ENCODE peak calls at places on chromosomes 1 and 21, in four cellular contexts. M is non-pigmented ciliary epithelial cell, Z is left kidney, R is T-cell. Y is an unnamed sample.

GRCh38 chr1:203202431-203203245 is 16.1 kb upstream of the CHI3L1 start:
- DNase-seq in M (peak; percentile 32), Z (peak; percentile 25), R (no peak), Y (no peak)

GRCh38 chr1:181094402-181094801 is 5.9 kb downstream of the IER5 start:
- DNase-seq in Z (no peak), R (no peak), M (no peak), Y (no peak)

GRCh38 chr1:225899044-225899925 is 10.3 kb upstream of the LEFTY1 start:
- DNase-seq in M (no peak), Z (no peak), R (no peak), Y (no peak)

GRCh38 chr1:159177273-159177907 is 6.0 kb downstream of the CADM3 start:
- DNase-seq in R (peak; percentile 5), Z (peak; percentile 96), M (no peak), Y (peak; percentile 32)

GRCh38 chr21:33972539-33972938 is 56.9 kb upstream of the ATP5PO start:
- DNase-seq in M (no peak), R (no peak), Z (no peak), Y (no peak)

GRCh38 chr1:5388622-5389021 is 603.6 kb downstream of the NPHP4 start:
- DNase-seq in R (no peak), Z (no peak), M (no peak), Y (no peak)

GRCh38 chr21:46173573-46173972 is 10.7 kb downstream of the SPATC1L start:
- DNase-seq in Z (no peak), M (no peak), R (no peak), Y (no peak)

GRCh38 chr1:1013922-1014617 is 773 bp downstream of the ISG15 start:
- DNase-seq in Z (no peak), R (peak; percentile 35), M (no peak), Y (no peak)

GRCh38 chr1:8422439-8423133 is 104.7 kb downstream of the SLC45A1 start:
- DNase-seq in M (no peak), R (no peak), Z (no peak), Y (no peak)

GRCh38 chr1:97094257-97094972 is 372.8 kb downstream of the PTBP2 start:
- DNase-seq in R (no peak), Z (no peak), M (peak; percentile 90), Y (no peak)

GRCh38 chr1:185720633-185721272 is 13.4 kb upstream of the HMCN1 start:
- DNase-seq in M (no peak), Z (peak; percentile 62), R (no peak), Y (no peak)

GRCh38 chr1:9253706-9254105 is 19.1 kb downstream of the H6PD start:
- DNase-seq in Z (peak; percentile 31), R (no peak), M (no peak), Y (no peak)

GRCh38 chr1:33096358-33097005 is 15.5 kb downstream of the AZIN2 start:
- DNase-seq in Z (no peak), R (no peak), M (no peak), Y (no peak)

GRCh38 chr1:62082456-62083363 is 111.9 kb upstream of the L1TD1 start:
- DNase-seq in R (peak; percentile 20), Z (peak; percentile 58), M (no peak), Y (peak; percentile 14)

GRCh38 chr1:82778612-82779011 is 977.9 kb downstream of the ADGRL2 start:
- DNase-seq in Z (no peak), M (no peak), R (no peak), Y (no peak)

GRCh38 chr21:38027901-38028300 is 111.6 kb upstream of the KCNJ6 start:
- DNase-seq in Z (no peak), R (no peak), M (no peak), Y (no peak)

GRCh38 chr1:109281680-109282496 is 1.1 kb downstream of the PSRC1 start:
- DNase-seq in Z (no peak), R (no peak), M (no peak), Y (peak; percentile 13)

GRCh38 chr1:160428053-160428452 is 27.7 kb downstream of the VANGL2 start:
- DNase-seq in Z (no peak), R (no peak), M (no peak), Y (no peak)

Y was measured in GDM1.